ENCODE peak calls at places on chromosomes 6 and 20, in eight cellular contexts. A is brain microvascular endothelial cell, T is HuH-7, V is HTR-8/SVneo, H is spleen, R is H54, P is KG1, N is NCI-H1417. Q is an unnamed sample.

GRCh38 chr20:61557603-61558002 is 305.5 kb downstream of the CDH4 start:
- DNase-seq in A (no peak), N (peak), V (no peak), R (no peak), P (no peak), T (no peak), H (no peak), Q (no peak)

GRCh38 chr6:14267885-14268660 is 150.5 kb downstream of the CD83 start:
- DNase-seq in A (no peak), V (no peak), R (no peak), N (no peak), H (no peak), T (no peak), P (no peak), Q (no peak)

GRCh38 chr20:63942250-63943006 is 13.8 kb downstream of the UCKL1 start:
- DNase-seq in V (no peak), A (no peak), R (no peak), T (no peak), N (peak), P (no peak), H (peak), Q (no peak)

GRCh38 chr20:5835234-5835845 is 85.1 kb downstream of the SHLD1 start:
- DNase-seq in P (no peak), T (no peak), N (no peak), V (peak), H (no peak), A (peak), R (peak), Q (no peak)

GRCh38 chr6:87066449-87067288 is 28.2 kb downstream of the CGA start:
- DNase-seq in N (peak), H (no peak), T (peak), R (peak), A (peak), V (peak), P (peak), Q (peak)

GRCh38 chr6:49052901-49053300 is 410.2 kb downstream of the MMUT start:
- DNase-seq in R (no peak), P (no peak), T (no peak), H (no peak), A (no peak), V (no peak), N (no peak), Q (no peak)

GRCh38 chr20:57282691-57283361 is 16.4 kb upstream of the BMP7 start:
- DNase-seq in N (no peak), R (no peak), H (no peak), A (no peak), V (no peak), P (no peak), T (no peak), Q (no peak)

GRCh38 chr20:58691773-58692578 is 624 bp upstream of the NPEPL1 start:
- DNase-seq in A (no peak), R (no peak), V (no peak), H (peak), P (no peak), N (no peak), T (peak), Q (no peak)

GRCh38 chr6:170152111-170152926 is 138.6 kb downstream of the DLL1 start:
- DNase-seq in R (no peak), H (peak), T (no peak), A (no peak), N (no peak), P (no peak), V (no peak), Q (no peak)

GRCh38 chr6:63351995-63352586 is 32.3 kb upstream of the LGSN start:
- DNase-seq in V (peak), A (no peak), H (no peak), N (no peak), P (peak), R (no peak), T (no peak), Q (no peak)

Q was measured in AG04449.